ENCODE peak calls at places on chromosomes 16 and 17, in ten cellular contexts. F is SHP77; Z is activated CD4-positive, alpha-beta T cell treated with anti-CD3 and anti-CD28 coated beads for 24 hours; H is Caco-2; L is NCI-H446 treated with DMSO at 0.1 percent for 48 hours; G is PC-3; E is activated CD8-positive, alpha-beta memory T cell treated with anti-CD3 and anti-CD28 coated beads for 4 hours; Y is fibroblast of mammary gland; O is MM.1S; B is HFFc6. P is an unnamed sample.

GRCh38 chr17:57158296-57158695 is 73.2 kb downstream of the AKAP1 start:
- DNase-seq in Z (no peak), F (no peak), Y (no peak), H (no peak), G (no peak), B (no peak), E (no peak), L (no peak), O (no peak), P (no peak)

GRCh38 chr17:66411498-66411897 is 109.1 kb downstream of the PRKCA start:
- DNase-seq in L (no peak), F (no peak), Y (no peak), Z (no peak), G (no peak), O (no peak), H (no peak), B (no peak), E (no peak), P (no peak)

GRCh38 chr17:78555741-78556401 is 21.3 kb downstream of the DNAH17 start:
- DNase-seq in H (no peak), O (no peak), Z (no peak), E (no peak), Y (peak; percentile 47), F (no peak), B (no peak), G (no peak), L (peak; percentile 36), P (no peak)

GRCh38 chr16:71746442-71747046 is 22.0 kb upstream of the PHLPP2 start:
- DNase-seq in G (peak; percentile 57), Y (peak; percentile 62), L (no peak), O (peak; percentile 60), H (peak; percentile 54), Z (no peak), E (no peak), B (peak; percentile 5), F (no peak), P (no peak)

GRCh38 chr16:12435730-12436129 is 368.0 kb downstream of the CPPED1 start:
- DNase-seq in G (no peak), F (no peak), B (no peak), O (no peak), E (no peak), Y (no peak), Z (no peak), H (no peak), L (no peak), P (peak; percentile 23)

GRCh38 chr16:24935336-24935735 is 79.8 kb downstream of the ARHGAP17 start:
- DNase-seq in L (no peak), G (no peak), E (no peak), B (no peak), H (no peak), Z (no peak), F (no peak), Y (no peak), O (no peak), P (no peak)

GRCh38 chr17:46851029-46851741 is at the start of gene WNT9B:
- DNase-seq in H (peak; percentile 95), F (no peak), Z (no peak), G (no peak), B (no peak), Y (no peak), L (no peak), E (no peak), O (no peak), P (no peak)

GRCh38 chr16:67430504-67431076 is 331 bp upstream of the HSD11B2 start:
- DNase-seq in F (no peak), B (no peak), Y (no peak), H (peak; percentile 82), O (peak; percentile 14), L (no peak), E (no peak), G (peak; percentile 52), Z (no peak), P (no peak)

GRCh38 chr16:86965840-86966239 is 351.4 kb downstream of the C16orf95 start:
- DNase-seq in Z (no peak), B (no peak), L (no peak), G (no peak), F (peak; percentile 48), H (no peak), Y (no peak), E (no peak), O (no peak), P (no peak)

GRCh38 chr16:14405611-14406537 is 224.2 kb downstream of the PARN start:
- DNase-seq in L (no peak), O (peak; percentile 95), E (no peak), B (no peak), H (peak; percentile 59), G (peak; percentile 16), F (peak; percentile 55), Z (no peak), Y (no peak), P (no peak)

GRCh38 chr16:5619314-5619713 is 521.7 kb upstream of the EEF2KMT start:
- DNase-seq in O (no peak), Z (no peak), B (no peak), E (no peak), L (no peak), H (no peak), F (no peak), Y (no peak), G (no peak), P (no peak)

GRCh38 chr16:47779201-47780016 is 318.3 kb downstream of the PHKB start:
- DNase-seq in B (no peak), H (no peak), E (no peak), G (no peak), Z (peak; percentile 0), O (peak; percentile 57), L (no peak), F (peak; percentile 3), Y (peak; percentile 60), P (no peak)

GRCh38 chr17:14803781-14804180 is 461.3 kb downstream of the PMP22 start:
- DNase-seq in L (no peak), B (no peak), Y (no peak), H (no peak), F (no peak), G (no peak), Z (no peak), O (no peak), E (no peak), P (no peak)

GRCh38 chr17:49861150-49861884 is 13.4 kb upstream of the TAC4 start:
- DNase-seq in F (no peak), H (peak; percentile 91), O (peak; percentile 30), E (peak; percentile 34), Z (peak; percentile 45), Y (peak; percentile 40), L (no peak), B (peak; percentile 5), G (peak; percentile 70), P (peak; percentile 7)

GRCh38 chr16:86951831-86952598 is 365.2 kb downstream of the C16orf95 start:
- DNase-seq in O (no peak), L (no peak), Y (peak; percentile 100), E (no peak), B (peak; percentile 97), F (no peak), G (peak; percentile 93), H (no peak), Z (no peak), P (no peak)

GRCh38 chr16:86343733-86344585 is 166.4 kb upstream of the FOXF1 start:
- DNase-seq in H (no peak), G (no peak), Z (no peak), E (no peak), F (no peak), L (no peak), O (no peak), Y (no peak), B (no peak), P (no peak)

GRCh38 chr16:86634290-86634689 is 55.9 kb downstream of the FOXL1 start:
- DNase-seq in F (no peak), B (peak; percentile 15), H (no peak), O (no peak), G (peak; percentile 16), Y (peak; percentile 59), Z (no peak), L (no peak), E (no peak), P (no peak)

GRCh38 chr16:13940397-13940933 is 20.5 kb downstream of the ERCC4 start:
- DNase-seq in F (no peak), Y (no peak), B (no peak), L (no peak), G (no peak), O (no peak), Z (no peak), E (no peak), H (no peak), P (no peak)

GRCh38 chr17:58632324-58633314 is 59.2 kb downstream of the TEX14 start:
- DNase-seq in H (no peak), E (no peak), Y (no peak), F (no peak), Z (no peak), B (no peak), L (no peak), O (no peak), G (no peak), P (no peak)

GRCh38 chr17:59846391-59847165 is 46.2 kb downstream of the TUBD1 start:
- DNase-seq in E (no peak), B (peak; percentile 57), G (peak; percentile 99), Y (peak; percentile 92), L (peak; percentile 51), O (peak; percentile 84), H (peak; percentile 80), Z (no peak), F (peak; percentile 82), P (peak; percentile 82)

GRCh38 chr16:12141073-12141472 is 164.5 kb downstream of the SNX29 start:
- DNase-seq in B (no peak), E (no peak), L (no peak), O (no peak), Y (no peak), H (no peak), Z (no peak), F (no peak), G (peak; percentile 38), P (no peak)

GRCh38 chr16:49857423-49858181 is 1.7 kb upstream of the ZNF423 start:
- DNase-seq in O (peak; percentile 78), Y (peak; percentile 49), L (peak; percentile 50), Z (no peak), H (peak; percentile 83), B (no peak), G (peak; percentile 32), E (no peak), F (no peak), P (no peak)

GRCh38 chr17:78112508-78113471 is 15.8 kb downstream of the TMC6 start:
- DNase-seq in Y (peak; percentile 40), Z (peak; percentile 69), O (peak; percentile 75), L (peak; percentile 5), G (peak; percentile 81), B (peak; percentile 12), H (peak; percentile 92), F (peak; percentile 64), E (no peak), P (peak; percentile 34)

GRCh38 chr17:81460856-81461460 is 51.6 kb downstream of the ACTG1 start:
- DNase-seq in Z (no peak), O (no peak), G (no peak), B (no peak), L (no peak), Y (no peak), E (no peak), F (no peak), H (no peak), P (no peak)

GRCh38 chr16:15765880-15766279 is 90.9 kb downstream of the MYH11 start:
- DNase-seq in L (no peak), H (peak; percentile 53), Y (peak; percentile 46), O (peak; percentile 64), F (peak; percentile 22), E (no peak), Z (no peak), G (peak; percentile 62), B (peak; percentile 49), P (peak; percentile 57)

GRCh38 chr17:77604301-77605031 is 354.0 kb upstream of the TNRC6C start:
- DNase-seq in O (no peak), L (no peak), G (no peak), B (no peak), E (no peak), F (no peak), H (no peak), Z (no peak), Y (no peak), P (no peak)

GRCh38 chr17:41772586-41773189 is 13.8 kb downstream of the JUP start:
- DNase-seq in L (no peak), Z (no peak), H (peak; percentile 62), Y (no peak), B (no peak), E (no peak), F (no peak), O (no peak), G (no peak), P (no peak)